ENCODE peak calls at places on chromosomes 11 and 22, in five cellular contexts. One of them, this sample, is unnamed.

GRCh38 chr11:44561275-44561781 is 4.1 kb upstream of the CD82 start:
- DNase-seq in spleen: no peak
- DNase-seq in body of pancreas: no peak
- DNase-seq in A549: no peak
- DNase-seq in testis: no peak
- DNase-seq in this sample: no peak

GRCh38 chr22:23072035-23072910 is 2.0 kb downstream of the GNAZ start:
- DNase-seq in testis: no peak
- DNase-seq in A549: no peak
- DNase-seq in body of pancreas: no peak
- DNase-seq in spleen: peak
- DNase-seq in this sample: no peak

GRCh38 chr11:100753144-100753543 is 66.1 kb downstream of the ARHGAP42 start:
- DNase-seq in spleen: no peak
- DNase-seq in body of pancreas: no peak
- DNase-seq in A549: no peak
- DNase-seq in testis: no peak
- DNase-seq in this sample: no peak

GRCh38 chr11:43905788-43906187 is 25.2 kb downstream of the ALKBH3 start:
- DNase-seq in testis: peak
- DNase-seq in spleen: no peak
- DNase-seq in body of pancreas: peak
- DNase-seq in A549: no peak
- DNase-seq in this sample: no peak

GRCh38 chr11:16605440-16605970 is 132.9 kb upstream of the C11orf58 start:
- DNase-seq in A549: no peak
- DNase-seq in testis: peak
- DNase-seq in body of pancreas: peak
- DNase-seq in spleen: peak
- DNase-seq in this sample: peak

GRCh38 chr11:74671520-74672196 is 59.6 kb downstream of the CHRDL2 start:
- DNase-seq in A549: peak
- DNase-seq in body of pancreas: no peak
- DNase-seq in spleen: no peak
- DNase-seq in testis: no peak
- DNase-seq in this sample: peak

GRCh38 chr11:68051191-68052136 is 12.6 kb downstream of the TCIRG1 start:
- DNase-seq in spleen: no peak
- DNase-seq in A549: no peak
- DNase-seq in testis: no peak
- DNase-seq in body of pancreas: no peak
- DNase-seq in this sample: no peak

GRCh38 chr11:68028802-68029475 is 1.5 kb upstream of the NDUFS8 start:
- DNase-seq in body of pancreas: no peak
- DNase-seq in testis: no peak
- DNase-seq in spleen: no peak
- DNase-seq in A549: peak
- DNase-seq in this sample: no peak

GRCh38 chr22:19035474-19036228 is 86.6 kb downstream of the DGCR2 start:
- DNase-seq in body of pancreas: no peak
- DNase-seq in A549: peak
- DNase-seq in spleen: no peak
- DNase-seq in testis: no peak
- DNase-seq in this sample: peak

GRCh38 chr11:133318221-133318620 is 214.1 kb downstream of the OPCML start:
- DNase-seq in body of pancreas: no peak
- DNase-seq in spleen: no peak
- DNase-seq in A549: no peak
- DNase-seq in testis: no peak
- DNase-seq in this sample: no peak

GRCh38 chr11:60098508-60098907 is 10.0 kb downstream of the MS4A2 start:
- DNase-seq in testis: no peak
- DNase-seq in spleen: no peak
- DNase-seq in A549: peak
- DNase-seq in body of pancreas: no peak
- DNase-seq in this sample: no peak

GRCh38 chr22:44588348-44588747 is 90.3 kb upstream of the RTL6 start:
- DNase-seq in body of pancreas: no peak
- DNase-seq in A549: no peak
- DNase-seq in spleen: peak
- DNase-seq in testis: no peak
- DNase-seq in this sample: peak

GRCh38 chr22:17346578-17346977 is 22.7 kb upstream of the CECR2 start:
- DNase-seq in body of pancreas: no peak
- DNase-seq in spleen: no peak
- DNase-seq in testis: no peak
- DNase-seq in A549: no peak
- DNase-seq in this sample: no peak

GRCh38 chr11:8017071-8017470 is 29.9 kb downstream of the EIF3F start:
- DNase-seq in spleen: no peak
- DNase-seq in A549: no peak
- DNase-seq in testis: peak
- DNase-seq in body of pancreas: no peak
- DNase-seq in this sample: no peak

GRCh38 chr11:27545946-27546345 is 39.4 kb upstream of the LIN7C start:
- DNase-seq in A549: no peak
- DNase-seq in testis: no peak
- DNase-seq in body of pancreas: no peak
- DNase-seq in spleen: no peak
- DNase-seq in this sample: no peak

GRCh38 chr11:46555269-46556054 is 38.4 kb downstream of the AMBRA1 start:
- DNase-seq in testis: no peak
- DNase-seq in body of pancreas: no peak
- DNase-seq in spleen: no peak
- DNase-seq in A549: no peak
- DNase-seq in this sample: no peak

GRCh38 chr11:118343981-118344521 is at the start of gene CD3G:
- DNase-seq in spleen: peak
- DNase-seq in body of pancreas: no peak
- DNase-seq in testis: no peak
- DNase-seq in A549: no peak
- DNase-seq in this sample: no peak

GRCh38 chr11:44949160-44950035 is 1.3 kb downstream of the TP53I11 start:
- DNase-seq in A549: peak
- DNase-seq in spleen: peak
- DNase-seq in testis: no peak
- DNase-seq in body of pancreas: no peak
- DNase-seq in this sample: peak

GRCh38 chr11:76243157-76243556 is 36.9 kb upstream of the WNT11 start:
- DNase-seq in body of pancreas: no peak
- DNase-seq in testis: no peak
- DNase-seq in A549: no peak
- DNase-seq in spleen: peak
- DNase-seq in this sample: no peak

DNA sequence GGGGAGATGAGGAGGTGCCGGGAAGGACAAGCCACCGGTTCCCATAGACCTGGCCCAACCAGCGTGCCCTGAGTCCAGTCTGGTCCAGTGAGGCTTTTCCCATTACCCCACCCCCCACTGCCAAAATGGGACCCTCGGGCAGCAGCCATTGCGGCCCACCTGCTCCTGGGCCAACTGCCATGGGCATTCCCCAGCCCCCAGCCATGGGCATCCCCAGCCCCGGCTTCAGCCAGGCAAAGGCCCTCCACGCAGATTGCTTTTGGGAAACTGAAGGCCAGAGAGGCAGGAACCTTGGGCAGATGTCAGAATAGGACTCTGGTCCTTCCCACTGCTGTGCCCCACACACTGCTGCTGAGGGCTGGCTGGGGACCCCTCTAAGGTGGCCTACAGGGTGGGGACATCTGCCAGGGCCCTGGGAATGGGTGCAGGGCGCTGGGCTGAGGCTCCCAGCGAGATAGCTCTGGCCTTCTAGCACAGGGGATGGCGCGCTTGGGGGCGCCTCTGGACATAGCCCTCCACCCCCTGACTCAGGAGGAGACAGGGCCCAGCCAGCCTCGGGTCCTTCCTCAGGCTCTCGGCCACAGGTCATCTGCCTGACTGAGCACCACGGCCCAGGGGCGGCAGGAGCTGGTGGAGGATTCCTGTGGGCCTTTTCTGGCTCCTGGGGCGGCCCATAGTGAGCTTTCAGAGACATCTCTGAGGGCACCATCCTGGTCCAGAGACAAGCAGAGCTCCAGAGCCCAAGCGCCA is 4.9 kb downstream of the PIM3 start:
- DNase-seq in testis: no peak
- DNase-seq in A549: no peak
- DNase-seq in body of pancreas: peak
- DNase-seq in spleen: peak
- DNase-seq in this sample: no peak
- TF ChIP-seq POLR2A in testis: no peak
- TF ChIP-seq POLR2A in A549: no peak
- TF ChIP-seq POLR2A in body of pancreas: no peak
- TF ChIP-seq POLR2A in spleen: no peak
- TF ChIP-seq POLR2A in this sample: no peak

DNA sequence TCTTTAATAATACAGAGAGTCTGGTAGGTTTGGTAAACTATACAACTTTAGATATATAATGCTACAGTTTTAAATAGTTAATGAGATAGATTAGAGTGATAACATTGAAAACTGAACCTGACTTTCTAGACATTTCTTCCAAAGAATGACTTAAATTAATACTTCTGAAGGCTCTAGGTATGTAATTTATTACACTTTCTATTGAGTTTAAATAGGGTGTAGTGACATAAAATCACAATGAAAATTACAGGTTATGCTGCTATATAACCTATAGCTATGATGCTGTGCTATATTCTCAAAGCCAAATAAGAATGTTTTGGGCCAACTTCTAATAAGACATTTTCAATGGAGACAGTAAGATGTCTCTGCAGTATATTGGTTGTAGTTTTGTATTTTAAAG is 7.7 kb downstream of the HIPK3 start:
- DNase-seq in spleen: no peak
- DNase-seq in body of pancreas: no peak
- DNase-seq in A549: no peak
- DNase-seq in testis: no peak
- DNase-seq in this sample: no peak
- TF ChIP-seq POLR2A in spleen: no peak
- TF ChIP-seq POLR2A in body of pancreas: no peak
- TF ChIP-seq POLR2A in A549: no peak
- TF ChIP-seq POLR2A in testis: no peak
- TF ChIP-seq POLR2A in this sample: no peak

DNA sequence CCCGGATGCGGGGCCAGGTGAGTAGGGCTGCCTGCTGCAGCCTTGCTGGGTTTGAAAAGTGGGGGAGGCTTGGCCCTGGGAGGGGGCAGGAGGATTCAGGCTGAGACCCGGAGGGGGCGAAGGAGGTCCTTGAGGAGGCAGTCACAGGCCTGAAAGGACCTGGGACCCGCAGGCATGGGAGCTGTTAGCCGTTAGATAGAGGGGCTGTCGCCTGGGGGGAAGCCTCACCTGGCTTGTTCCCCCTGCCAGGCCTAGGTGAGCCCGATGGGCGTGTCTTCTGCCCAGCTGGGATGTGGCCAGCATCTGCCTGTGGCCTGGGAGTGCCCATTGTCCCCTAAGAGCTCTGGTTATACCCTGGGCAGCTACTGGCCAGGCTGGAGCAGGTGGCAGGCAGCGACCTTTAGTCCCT is 1.8 kb upstream of the DUSP8 start:
- DNase-seq in spleen: no peak
- DNase-seq in testis: no peak
- DNase-seq in A549: peak
- DNase-seq in body of pancreas: peak
- DNase-seq in this sample: no peak
- TF ChIP-seq POLR2A in spleen: no peak
- TF ChIP-seq POLR2A in testis: no peak
- TF ChIP-seq POLR2A in A549: no peak
- TF ChIP-seq POLR2A in body of pancreas: peak
- TF ChIP-seq POLR2A in this sample: no peak

GRCh38 chr11:1150095-1150494 is 7.7 kb upstream of the MUC5AC start:
- DNase-seq in body of pancreas: no peak
- DNase-seq in A549: no peak
- DNase-seq in testis: no peak
- DNase-seq in spleen: no peak
- DNase-seq in this sample: peak
- TF ChIP-seq POLR2A in body of pancreas: no peak
- TF ChIP-seq POLR2A in A549: no peak
- TF ChIP-seq POLR2A in testis: no peak
- TF ChIP-seq POLR2A in spleen: no peak
- TF ChIP-seq POLR2A in this sample: no peak

DNA sequence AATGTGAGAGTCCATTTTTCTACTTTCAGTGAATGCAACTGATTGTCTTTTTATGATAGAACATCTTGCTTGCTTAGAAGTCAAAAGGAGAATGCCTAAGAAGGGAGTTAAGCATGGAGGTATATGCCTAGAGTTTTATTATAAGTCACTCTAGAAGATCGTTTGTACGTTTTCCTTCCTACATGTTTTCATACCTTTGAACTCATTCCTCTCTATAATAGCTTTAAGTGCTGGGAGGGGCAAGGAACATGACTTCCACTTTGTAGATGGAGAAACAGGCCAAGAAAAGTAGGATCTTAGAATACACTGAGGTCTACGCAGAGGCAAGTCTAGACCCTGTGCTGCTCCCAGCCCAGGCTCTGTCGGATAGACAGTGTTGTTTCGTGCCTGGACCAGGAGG is 114.3 kb downstream of the ZBTB16 start:
- DNase-seq in spleen: no peak
- DNase-seq in testis: no peak
- DNase-seq in body of pancreas: no peak
- DNase-seq in A549: no peak
- DNase-seq in this sample: no peak
- TF ChIP-seq POLR2A in spleen: no peak
- TF ChIP-seq POLR2A in testis: no peak
- TF ChIP-seq POLR2A in body of pancreas: no peak
- TF ChIP-seq POLR2A in A549: no peak
- TF ChIP-seq POLR2A in this sample: no peak

DNA sequence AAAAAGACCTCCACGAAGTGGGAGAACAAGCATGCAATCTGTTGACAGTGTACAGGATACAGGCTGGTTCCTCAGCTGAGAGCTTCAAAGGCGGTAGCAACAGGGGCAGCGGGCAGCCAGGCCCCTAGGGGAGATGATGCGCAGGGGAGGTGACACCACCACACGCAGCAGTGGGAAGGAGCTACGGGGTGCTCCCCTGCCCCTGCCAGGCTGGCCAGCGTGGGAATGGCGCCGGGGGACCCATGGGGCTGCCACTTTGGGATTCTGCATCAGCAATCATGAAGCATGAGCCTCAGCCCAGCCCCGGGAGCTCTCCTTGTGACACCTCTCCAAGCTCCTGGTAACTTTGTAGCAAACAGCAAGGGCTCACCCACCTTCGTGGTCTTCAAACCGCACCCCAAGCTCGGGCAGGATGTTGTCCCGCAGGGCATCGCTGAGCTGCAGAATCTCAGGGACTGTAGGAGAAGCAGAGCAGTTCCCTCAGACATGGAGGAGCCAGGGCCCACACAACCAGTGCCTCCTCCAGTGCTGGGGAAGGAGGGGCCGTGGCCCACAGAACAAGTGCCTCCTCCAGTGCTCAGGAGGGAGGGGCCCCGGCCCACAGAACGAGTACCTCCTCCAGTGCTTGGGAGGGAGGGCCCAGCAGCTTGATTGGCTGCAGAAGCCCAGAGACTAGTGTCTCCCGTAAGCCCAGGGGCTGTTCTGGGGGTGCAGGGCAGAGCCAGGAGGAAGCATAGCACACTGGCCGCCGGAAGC is 14.6 kb upstream of the NAP1L4 start:
- DNase-seq in A549: no peak
- DNase-seq in testis: no peak
- DNase-seq in spleen: no peak
- DNase-seq in body of pancreas: no peak
- DNase-seq in this sample: no peak
- TF ChIP-seq POLR2A in A549: no peak
- TF ChIP-seq POLR2A in testis: no peak
- TF ChIP-seq POLR2A in spleen: no peak
- TF ChIP-seq POLR2A in body of pancreas: no peak
- TF ChIP-seq POLR2A in this sample: no peak

GRCh38 chr22:20788627-20789344 is 14.9 kb downstream of the SERPIND1 start:
- DNase-seq in body of pancreas: no peak
- DNase-seq in testis: no peak
- DNase-seq in spleen: no peak
- DNase-seq in A549: no peak
- DNase-seq in this sample: no peak
- TF ChIP-seq POLR2A in body of pancreas: no peak
- TF ChIP-seq POLR2A in testis: no peak
- TF ChIP-seq POLR2A in spleen: no peak
- TF ChIP-seq POLR2A in A549: no peak
- TF ChIP-seq POLR2A in this sample: no peak